ENCODE peak calls at places on chromosomes 16 and 17, in eight cellular contexts. D is IMR-90, L is ovary, V is sigmoid colon, P is breast epithelium, O is heart left ventricle, C is A549, Y is K562. B is an unnamed sample.

GRCh38 chr17:82212331-82213250 is at the start of gene CCDC57:
- DNase-seq in D (peak), L (peak), V (peak), P (peak), O (peak), C (peak), Y (peak), B (peak)

GRCh38 chr16:28136751-28137434 is 73.4 kb upstream of the GSG1L start:
- DNase-seq in D (no peak), L (no peak), V (no peak), P (no peak), O (no peak), C (no peak), Y (no peak), B (no peak)

GRCh38 chr17:33889766-33890165 is 365.3 kb upstream of the CCL2 start:
- DNase-seq in D (no peak), L (no peak), V (no peak), P (no peak), O (no peak), C (no peak), Y (no peak), B (no peak)

GRCh38 chr17:47844230-47844629 is 3.2 kb upstream of the SCRN2 start:
- DNase-seq in D (peak), L (no peak), V (no peak), P (no peak), O (no peak), C (no peak), Y (peak), B (no peak)

GRCh38 chr17:48604770-48605329 is at the start of gene HOXB6:
- DNase-seq in D (no peak), L (no peak), V (no peak), P (no peak), O (no peak), C (peak), Y (peak), B (no peak)

GRCh38 chr17:40556884-40557414 is 8.3 kb downstream of the CCR7 start:
- DNase-seq in D (no peak), L (peak), V (no peak), P (no peak), O (no peak), C (no peak), Y (peak), B (no peak)

GRCh38 chr17:48153711-48154642 is 46.4 kb downstream of the SNX11 start:
- DNase-seq in D (peak), L (no peak), V (no peak), P (no peak), O (no peak), C (peak), Y (peak), B (no peak)

GRCh38 chr16:66845791-66846221 is 1.6 kb downstream of the CA7 start:
- DNase-seq in D (no peak), L (no peak), V (no peak), P (peak), O (no peak), C (no peak), Y (no peak), B (no peak)

GRCh38 chr16:89261691-89262563 is 44.4 kb downstream of the ZNF778 start:
- DNase-seq in D (peak), L (no peak), V (peak), P (no peak), O (no peak), C (no peak), Y (no peak), B (peak)

GRCh38 chr16:78925071-78925714 is 675.3 kb downstream of the MAF start:
- DNase-seq in D (no peak), L (no peak), V (no peak), P (no peak), O (no peak), C (peak), Y (peak), B (no peak)

GRCh38 chr16:88613911-88614817 is 24.2 kb upstream of the IL17C start:
- DNase-seq in D (peak), L (no peak), V (no peak), P (no peak), O (no peak), C (no peak), Y (no peak), B (no peak)

GRCh38 chr16:53985865-53986264 is 281.9 kb downstream of the FTO start:
- DNase-seq in D (no peak), L (no peak), V (no peak), P (no peak), O (no peak), C (no peak), Y (no peak), B (no peak)

GRCh38 chr16:89036776-89037175 is 56.9 kb upstream of the ACSF3 start:
- DNase-seq in D (no peak), L (no peak), V (no peak), P (no peak), O (peak), C (no peak), Y (no peak), B (no peak)

GRCh38 chr17:4986951-4987766 is at the start of gene CAMTA2:
- DNase-seq in D (peak), L (peak), V (peak), P (peak), O (peak), C (peak), Y (peak), B (peak)

GRCh38 chr17:14372905-14373559 is 72.2 kb downstream of the HS3ST3B1 start:
- DNase-seq in D (no peak), L (no peak), V (no peak), P (no peak), O (no peak), C (no peak), Y (peak), B (no peak)

GRCh38 chr16:66334856-66335255 is 31.6 kb upstream of the CDH5 start:
- DNase-seq in D (no peak), L (no peak), V (no peak), P (no peak), O (no peak), C (no peak), Y (no peak), B (no peak)

GRCh38 chr17:16286947-16287562 is 66.2 kb downstream of the CENPV start:
- DNase-seq in D (no peak), L (peak), V (peak), P (no peak), O (peak), C (no peak), Y (no peak), B (no peak)

GRCh38 chr17:700504-701094 is 14.0 kb downstream of the VPS53 start:
- DNase-seq in D (peak), L (no peak), V (no peak), P (no peak), O (no peak), C (peak), Y (peak), B (no peak)

GRCh38 chr17:73625006-73625405 is 19.2 kb downstream of the SDK2 start:
- DNase-seq in D (no peak), L (no peak), V (no peak), P (no peak), O (peak), C (no peak), Y (no peak), B (peak)

GRCh38 chr16:66629856-66630255 is 25.4 kb downstream of the CMTM3 start:
- DNase-seq in D (no peak), L (no peak), V (no peak), P (no peak), O (no peak), C (no peak), Y (no peak), B (no peak)

GRCh38 chr17:34235389-34236028 is 19.6 kb upstream of the CCL2 start:
- DNase-seq in D (peak), L (peak), V (peak), P (no peak), O (peak), C (no peak), Y (no peak), B (peak)

GRCh38 chr17:7809086-7809790 is 24.8 kb upstream of the KDM6B start:
- DNase-seq in D (no peak), L (no peak), V (no peak), P (no peak), O (no peak), C (no peak), Y (no peak), B (no peak)

GRCh38 chr17:8628172-8628571 is 2.4 kb downstream of the MYH10 start:
- DNase-seq in D (no peak), L (no peak), V (no peak), P (no peak), O (no peak), C (no peak), Y (no peak), B (no peak)

GRCh38 chr16:46884513-46885293 is 541 bp downstream of the GPT2 start:
- DNase-seq in D (peak), L (peak), V (no peak), P (no peak), O (no peak), C (no peak), Y (peak), B (no peak)

GRCh38 chr16:47493358-47494337 is 32.5 kb downstream of the PHKB start:
- DNase-seq in D (no peak), L (no peak), V (no peak), P (no peak), O (no peak), C (no peak), Y (no peak), B (no peak)

GRCh38 chr17:44606658-44607057 is 49.4 kb downstream of the FZD2 start:
- DNase-seq in D (no peak), L (no peak), V (no peak), P (no peak), O (no peak), C (no peak), Y (no peak), B (no peak)

GRCh38 chr16:19595043-19595767 is 39.7 kb downstream of the VPS35L start:
- DNase-seq in D (peak), L (peak), V (no peak), P (no peak), O (peak), C (peak), Y (no peak), B (no peak)

GRCh38 chr16:75282811-75283281 is 31.4 kb upstream of the BCAR1 start:
- DNase-seq in D (peak), L (no peak), V (no peak), P (no peak), O (no peak), C (no peak), Y (no peak), B (no peak)

GRCh38 chr17:6286239-6286638 is 148.7 kb downstream of the AIPL1 start:
- DNase-seq in D (no peak), L (no peak), V (no peak), P (no peak), O (no peak), C (no peak), Y (peak), B (no peak)

GRCh38 chr17:36511216-36511615 is 23.5 kb downstream of the MYO19 start:
- DNase-seq in D (no peak), L (no peak), V (no peak), P (no peak), O (no peak), C (no peak), Y (no peak), B (no peak)

GRCh38 chr16:60110531-60110930 is 1376.4 kb upstream of the GOT2 start:
- DNase-seq in D (no peak), L (no peak), V (no peak), P (no peak), O (no peak), C (no peak), Y (no peak), B (no peak)

GRCh38 chr16:88851616-88852015 is 5.1 kb downstream of the GALNS start:
- DNase-seq in D (no peak), L (no peak), V (no peak), P (no peak), O (no peak), C (no peak), Y (no peak), B (no peak)

GRCh38 chr16:88700322-88700635 is 5.9 kb downstream of the RNF166 start:
- DNase-seq in D (no peak), L (no peak), V (no peak), P (no peak), O (no peak), C (no peak), Y (no peak), B (no peak)

GRCh38 chr16:9160551-9160911 is 69.1 kb downstream of the HAPSTR1 start:
- DNase-seq in D (no peak), L (no peak), V (no peak), P (no peak), O (no peak), C (no peak), Y (no peak), B (no peak)

GRCh38 chr17:34499576-34499975 is 79.8 kb upstream of the TMEM132E start:
- DNase-seq in D (peak), L (no peak), V (no peak), P (no peak), O (no peak), C (no peak), Y (peak), B (no peak)

GRCh38 chr16:86222965-86223551 is 287.3 kb upstream of the FOXF1 start:
- DNase-seq in D (peak), L (no peak), V (peak), P (no peak), O (no peak), C (no peak), Y (no peak), B (no peak)

GRCh38 chr16:6656760-6657159 is 675.9 kb upstream of the RBFOX1 start:
- DNase-seq in D (no peak), L (no peak), V (no peak), P (no peak), O (no peak), C (no peak), Y (no peak), B (no peak)

GRCh38 chr16:79310734-79311133 is 289.8 kb downstream of the MAF start:
- DNase-seq in D (no peak), L (no peak), V (no peak), P (no peak), O (no peak), C (no peak), Y (no peak), B (no peak)

GRCh38 chr17:63694229-63694973 is 5.5 kb downstream of the LIMD2 start:
- DNase-seq in D (no peak), L (no peak), V (no peak), P (no peak), O (no peak), C (no peak), Y (no peak), B (no peak)
- TF ChIP-seq POLR2A in D (no peak), L (no peak), V (no peak), P (no peak), O (no peak), C (no peak), Y (no peak), B (no peak)

DNA sequence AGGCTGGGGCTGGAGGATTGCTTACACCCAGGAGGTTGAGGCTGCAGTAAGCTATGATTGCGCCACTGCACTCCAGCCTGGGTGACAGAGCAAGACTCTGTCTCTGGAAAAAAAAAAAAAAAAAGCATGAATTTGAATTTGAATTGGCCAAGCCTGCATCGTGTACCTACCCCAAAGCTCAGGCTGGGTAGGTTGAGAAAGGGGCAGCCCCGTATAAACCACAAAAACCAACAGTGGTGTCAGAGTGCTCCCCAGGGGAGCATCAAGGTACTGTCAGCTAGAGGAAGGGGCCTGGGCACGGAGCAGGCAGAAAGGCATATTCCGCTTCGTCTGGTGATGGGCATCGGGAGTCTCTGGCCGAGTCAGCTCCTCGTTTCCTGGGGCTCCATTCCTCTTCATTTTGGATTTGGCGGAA is 40.9 kb downstream of the RAP1GAP2 start:
- DNase-seq in D (no peak), L (no peak), V (no peak), P (no peak), O (no peak), C (no peak), Y (no peak), B (no peak)
- TF ChIP-seq CTCF in D (no peak), L (no peak), V (no peak), P (no peak), O (no peak), C (no peak), Y (no peak), B (no peak)

GRCh38 chr17:80773243-80773991 is 218.2 kb upstream of the CHMP6 start:
- DNase-seq in D (peak), L (no peak), V (peak), P (no peak), O (no peak), C (no peak), Y (no peak), B (peak)
- TF ChIP-seq POLR2A in D (no peak), L (no peak), V (no peak), P (no peak), O (no peak), C (no peak), Y (no peak), B (no peak)

GRCh38 chr17:76540381-76541300 is 797 bp downstream of the PRCD start:
- DNase-seq in D (peak), L (peak), V (peak), P (peak), O (peak), C (peak), Y (peak), B (peak)
- TF ChIP-seq CTCF in D (peak), L (peak), V (peak), P (no peak), O (peak), C (no peak), Y (peak), B (peak)

GRCh38 chr17:28712037-28712704 is 483 bp upstream of the PROCA1 start:
- DNase-seq in D (no peak), L (peak), V (no peak), P (no peak), O (peak), C (no peak), Y (peak), B (no peak)

GRCh38 chr17:28712705-28713415 is 1.2 kb upstream of the PROCA1 start:
- DNase-seq in D (no peak), L (peak), V (no peak), P (no peak), O (no peak), C (no peak), Y (no peak), B (no peak)

GRCh38 chr17:28714281-28714680 is 2.6 kb upstream of the PROCA1 start:
- DNase-seq in D (no peak), L (peak), V (no peak), P (no peak), O (peak), C (no peak), Y (no peak), B (no peak)

GRCh38 chr17:28711723-28712036 is at the start of gene PROCA1:
- DNase-seq in D (no peak), L (peak), V (no peak), P (no peak), O (no peak), C (no peak), Y (peak), B (no peak)

DNA sequence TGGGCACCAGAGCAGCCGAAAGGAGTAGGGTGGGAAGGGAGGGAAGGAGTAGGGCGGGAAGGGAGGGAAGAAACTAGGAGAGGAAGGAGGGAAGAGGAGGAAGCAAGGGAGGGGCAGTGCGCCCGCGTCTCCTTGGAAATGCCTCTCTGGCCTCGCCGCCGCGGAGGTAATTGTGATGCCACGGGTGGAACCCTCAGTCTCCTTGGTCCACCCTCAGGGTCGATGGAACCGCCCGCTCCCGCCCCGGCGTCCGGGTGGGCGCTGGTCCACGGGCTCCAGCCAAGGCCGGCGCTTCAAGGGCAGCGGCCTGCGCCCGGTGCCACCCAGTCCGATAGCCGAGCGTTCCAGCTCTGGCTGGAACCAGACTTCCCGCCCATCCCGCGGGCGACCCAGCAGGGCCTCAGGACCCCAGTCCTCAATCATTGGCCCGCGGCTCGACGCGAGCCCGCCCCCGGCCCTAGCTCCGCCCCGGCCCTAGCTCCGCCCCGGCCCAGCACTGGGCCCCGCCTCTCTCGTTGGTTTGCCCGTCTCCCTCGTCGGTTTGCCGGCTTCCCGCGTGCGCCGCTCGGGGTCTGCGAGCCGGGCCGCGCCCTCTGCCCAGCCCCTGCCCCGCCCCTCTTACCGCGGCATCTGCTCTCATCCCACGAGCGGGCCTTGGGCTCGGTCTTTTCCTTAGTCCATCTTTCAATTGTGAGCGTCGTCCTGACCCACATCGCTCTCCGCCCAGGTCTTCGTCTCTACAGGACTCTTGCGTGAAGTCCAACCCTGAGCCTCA is 553 bp downstream of the PROCA1 start:
- DNase-seq in D (peak), L (peak), V (peak), P (peak), O (peak), C (peak), Y (peak), B (peak)
- TF ChIP-seq POLR2A in D (peak), L (peak), V (peak), P (no peak), O (peak), C (peak), Y (peak), B (peak)

GRCh38 chr16:12900599-12901203 is 697 bp upstream of the SHISA9 start:
- DNase-seq in D (no peak), L (no peak), V (no peak), P (no peak), O (no peak), C (no peak), Y (no peak), B (no peak)

GRCh38 chr16:12899529-12900168 is 1.7 kb upstream of the SHISA9 start:
- DNase-seq in D (no peak), L (no peak), V (no peak), P (no peak), O (no peak), C (no peak), Y (no peak), B (no peak)

GRCh38 chr16:12896562-12896961 is 4.8 kb upstream of the SHISA9 start:
- DNase-seq in D (no peak), L (no peak), V (no peak), P (no peak), O (no peak), C (no peak), Y (peak), B (no peak)

GRCh38 chr16:12901204-12901596 is 198 bp upstream of the SHISA9 start:
- DNase-seq in D (no peak), L (no peak), V (no peak), P (no peak), O (no peak), C (no peak), Y (no peak), B (no peak)

GRCh38 chr16:12898556-12898955 is 2.8 kb upstream of the SHISA9 start:
- DNase-seq in D (no peak), L (no peak), V (no peak), P (no peak), O (no peak), C (no peak), Y (no peak), B (no peak)
- TF ChIP-seq CTCF in D (no peak), L (no peak), V (no peak), P (no peak), O (no peak), C (no peak), Y (no peak), B (no peak)

B was measured in prostate gland.